ENCODE peak calls at places on chromosome 11, in seven cellular contexts. One of them, this sample, is unnamed.

GRCh38 chr11:128492461-128492860 is 94.9 kb downstream of the ETS1 start:
- DNase-seq in fibroblast of pulmonary artery: peak; percentile 81
- DNase-seq in left lung: no peak
- DNase-seq in transverse colon: no peak
- DNase-seq in fibroblast of villous mesenchyme: no peak
- DNase-seq in AG04449: no peak
- DNase-seq in cardiac muscle cell: no peak
- DNase-seq in this sample: peak; percentile 76

GRCh38 chr11:124876818-124877630 is 11.8 kb downstream of the ROBO3 start:
- DNase-seq in left lung: no peak
- DNase-seq in transverse colon: no peak
- DNase-seq in fibroblast of villous mesenchyme: no peak
- DNase-seq in AG04449: no peak
- DNase-seq in fibroblast of pulmonary artery: no peak
- DNase-seq in cardiac muscle cell: no peak
- DNase-seq in this sample: no peak

GRCh38 chr11:1479678-1480118 is 6.9 kb downstream of the MOB2 start:
- DNase-seq in fibroblast of pulmonary artery: no peak
- DNase-seq in AG04449: no peak
- DNase-seq in fibroblast of villous mesenchyme: no peak
- DNase-seq in transverse colon: no peak
- DNase-seq in cardiac muscle cell: no peak
- DNase-seq in left lung: peak; percentile 53
- DNase-seq in this sample: no peak

GRCh38 chr11:12088047-12088481 is 22.3 kb upstream of the MICAL2 start:
- DNase-seq in AG04449: peak; percentile 61
- DNase-seq in fibroblast of villous mesenchyme: peak; percentile 75
- DNase-seq in cardiac muscle cell: peak; percentile 73
- DNase-seq in transverse colon: peak; percentile 61
- DNase-seq in left lung: no peak
- DNase-seq in fibroblast of pulmonary artery: peak; percentile 68
- DNase-seq in this sample: peak; percentile 92

GRCh38 chr11:4531666-4532065 is 13.3 kb upstream of the OR52M1 start:
- DNase-seq in transverse colon: no peak
- DNase-seq in fibroblast of pulmonary artery: no peak
- DNase-seq in cardiac muscle cell: no peak
- DNase-seq in AG04449: no peak
- DNase-seq in left lung: no peak
- DNase-seq in fibroblast of villous mesenchyme: no peak
- DNase-seq in this sample: no peak

GRCh38 chr11:10938650-10939387 is 81.0 kb upstream of the ZBED5 start:
- DNase-seq in AG04449: no peak
- DNase-seq in transverse colon: no peak
- DNase-seq in cardiac muscle cell: no peak
- DNase-seq in left lung: peak; percentile 34
- DNase-seq in fibroblast of villous mesenchyme: no peak
- DNase-seq in fibroblast of pulmonary artery: no peak
- DNase-seq in this sample: no peak

GRCh38 chr11:46290598-46291309 is 13.3 kb downstream of the CREB3L1 start:
- DNase-seq in fibroblast of villous mesenchyme: peak; percentile 99
- DNase-seq in transverse colon: peak; percentile 76
- DNase-seq in cardiac muscle cell: peak; percentile 88
- DNase-seq in AG04449: peak; percentile 94
- DNase-seq in left lung: peak; percentile 84
- DNase-seq in fibroblast of pulmonary artery: peak; percentile 97
- DNase-seq in this sample: peak; percentile 99

GRCh38 chr11:63915961-63916836 is 765 bp downstream of the RCOR2 start:
- DNase-seq in AG04449: no peak
- DNase-seq in transverse colon: peak; percentile 61
- DNase-seq in fibroblast of villous mesenchyme: peak; percentile 34
- DNase-seq in fibroblast of pulmonary artery: peak; percentile 23
- DNase-seq in cardiac muscle cell: peak; percentile 78
- DNase-seq in left lung: no peak
- DNase-seq in this sample: peak; percentile 24

GRCh38 chr11:62688481-62688880 is 849 bp downstream of the LRRN4CL start:
- DNase-seq in fibroblast of pulmonary artery: no peak
- DNase-seq in cardiac muscle cell: no peak
- DNase-seq in fibroblast of villous mesenchyme: peak; percentile 18
- DNase-seq in AG04449: no peak
- DNase-seq in left lung: no peak
- DNase-seq in transverse colon: no peak
- DNase-seq in this sample: peak; percentile 29

GRCh38 chr11:115085461-115086220 is 407.3 kb downstream of the NXPE2 start:
- DNase-seq in transverse colon: no peak
- DNase-seq in left lung: no peak
- DNase-seq in fibroblast of villous mesenchyme: no peak
- DNase-seq in AG04449: no peak
- DNase-seq in fibroblast of pulmonary artery: no peak
- DNase-seq in cardiac muscle cell: no peak
- DNase-seq in this sample: no peak

GRCh38 chr11:2108675-2109481 is 30.3 kb downstream of the IGF2 start:
- DNase-seq in fibroblast of pulmonary artery: no peak
- DNase-seq in fibroblast of villous mesenchyme: no peak
- DNase-seq in cardiac muscle cell: no peak
- DNase-seq in left lung: peak; percentile 59
- DNase-seq in AG04449: no peak
- DNase-seq in transverse colon: no peak
- DNase-seq in this sample: no peak

GRCh38 chr11:1197886-1198765 is 24.7 kb upstream of the MUC5B start:
- DNase-seq in fibroblast of villous mesenchyme: no peak
- DNase-seq in AG04449: no peak
- DNase-seq in fibroblast of pulmonary artery: no peak
- DNase-seq in cardiac muscle cell: no peak
- DNase-seq in transverse colon: peak; percentile 6
- DNase-seq in left lung: peak; percentile 65
- DNase-seq in this sample: no peak

GRCh38 chr11:3823303-3823702 is 14.9 kb downstream of the PGAP2 start:
- DNase-seq in AG04449: peak; percentile 49
- DNase-seq in fibroblast of villous mesenchyme: peak; percentile 68
- DNase-seq in cardiac muscle cell: no peak
- DNase-seq in left lung: no peak
- DNase-seq in transverse colon: no peak
- DNase-seq in fibroblast of pulmonary artery: peak; percentile 75
- DNase-seq in this sample: peak; percentile 79

GRCh38 chr11:127804775-127805446 is 782.4 kb downstream of the ETS1 start:
- DNase-seq in AG04449: no peak
- DNase-seq in cardiac muscle cell: no peak
- DNase-seq in left lung: no peak
- DNase-seq in fibroblast of villous mesenchyme: no peak
- DNase-seq in fibroblast of pulmonary artery: no peak
- DNase-seq in transverse colon: no peak
- DNase-seq in this sample: no peak

GRCh38 chr11:64686466-64687175 is 36.4 kb downstream of the NRXN2 start:
- DNase-seq in fibroblast of pulmonary artery: no peak
- DNase-seq in AG04449: no peak
- DNase-seq in cardiac muscle cell: no peak
- DNase-seq in transverse colon: no peak
- DNase-seq in left lung: no peak
- DNase-seq in fibroblast of villous mesenchyme: no peak
- DNase-seq in this sample: no peak

GRCh38 chr11:62710001-62710345 is 2.5 kb downstream of the GNG3 start:
- DNase-seq in AG04449: no peak
- DNase-seq in fibroblast of villous mesenchyme: peak; percentile 72
- DNase-seq in left lung: no peak
- DNase-seq in cardiac muscle cell: no peak
- DNase-seq in fibroblast of pulmonary artery: peak; percentile 31
- DNase-seq in transverse colon: no peak
- DNase-seq in this sample: peak; percentile 50

GRCh38 chr11:30046211-30046945 is 29.5 kb upstream of the KCNA4 start:
- DNase-seq in fibroblast of pulmonary artery: no peak
- DNase-seq in transverse colon: no peak
- DNase-seq in left lung: no peak
- DNase-seq in AG04449: no peak
- DNase-seq in fibroblast of villous mesenchyme: no peak
- DNase-seq in cardiac muscle cell: no peak
- DNase-seq in this sample: no peak

GRCh38 chr11:14305649-14306048 is 53.3 kb downstream of the RRAS2 start:
- DNase-seq in fibroblast of villous mesenchyme: no peak
- DNase-seq in AG04449: no peak
- DNase-seq in fibroblast of pulmonary artery: no peak
- DNase-seq in transverse colon: no peak
- DNase-seq in left lung: no peak
- DNase-seq in cardiac muscle cell: no peak
- DNase-seq in this sample: no peak

GRCh38 chr11:3135491-3136440 is 29.3 kb downstream of the OSBPL5 start:
- DNase-seq in transverse colon: peak; percentile 7
- DNase-seq in cardiac muscle cell: no peak
- DNase-seq in AG04449: no peak
- DNase-seq in fibroblast of villous mesenchyme: no peak
- DNase-seq in fibroblast of pulmonary artery: no peak
- DNase-seq in left lung: peak; percentile 64
- DNase-seq in this sample: no peak

GRCh38 chr11:5007561-5007960 is 12.9 kb downstream of the OR51L1 start:
- DNase-seq in fibroblast of villous mesenchyme: no peak
- DNase-seq in left lung: no peak
- DNase-seq in AG04449: no peak
- DNase-seq in cardiac muscle cell: no peak
- DNase-seq in transverse colon: no peak
- DNase-seq in fibroblast of pulmonary artery: no peak
- DNase-seq in this sample: peak; percentile 0

GRCh38 chr11:18171377-18172000 is 1.1 kb upstream of the MRGPRX4 start:
- DNase-seq in cardiac muscle cell: peak; percentile 59
- DNase-seq in transverse colon: no peak
- DNase-seq in left lung: no peak
- DNase-seq in fibroblast of pulmonary artery: peak; percentile 26
- DNase-seq in AG04449: no peak
- DNase-seq in fibroblast of villous mesenchyme: peak; percentile 19
- DNase-seq in this sample: peak; percentile 33
- TF ChIP-seq CTCF in cardiac muscle cell: peak; percentile 65
- TF ChIP-seq CTCF in transverse colon: no peak
- TF ChIP-seq CTCF in left lung: peak; percentile 15
- TF ChIP-seq CTCF in fibroblast of pulmonary artery: peak; percentile 59
- TF ChIP-seq CTCF in AG04449: peak; percentile 61
- TF ChIP-seq CTCF in fibroblast of villous mesenchyme: peak; percentile 58
- TF ChIP-seq CTCF in this sample: peak; percentile 72

GRCh38 chr11:31799036-31799793 is 11.9 kb downstream of the PAX6 start:
- DNase-seq in cardiac muscle cell: no peak
- DNase-seq in left lung: peak; percentile 62
- DNase-seq in fibroblast of villous mesenchyme: no peak
- DNase-seq in AG04449: no peak
- DNase-seq in transverse colon: no peak
- DNase-seq in fibroblast of pulmonary artery: no peak
- DNase-seq in this sample: no peak
- H3K4me3 ChIP-seq in cardiac muscle cell: no peak overlapping the region
- H3K4me3 ChIP-seq in left lung: no peak overlapping the region
- H3K4me3 ChIP-seq in fibroblast of villous mesenchyme: no peak overlapping the region
- H3K4me3 ChIP-seq in AG04449: no peak overlapping the region
- H3K4me3 ChIP-seq in transverse colon: no peak overlapping the region
- H3K4me3 ChIP-seq in fibroblast of pulmonary artery: no peak overlapping the region
- H3K4me3 ChIP-seq in this sample: peak overlapping the region; percentile 26

DNA sequence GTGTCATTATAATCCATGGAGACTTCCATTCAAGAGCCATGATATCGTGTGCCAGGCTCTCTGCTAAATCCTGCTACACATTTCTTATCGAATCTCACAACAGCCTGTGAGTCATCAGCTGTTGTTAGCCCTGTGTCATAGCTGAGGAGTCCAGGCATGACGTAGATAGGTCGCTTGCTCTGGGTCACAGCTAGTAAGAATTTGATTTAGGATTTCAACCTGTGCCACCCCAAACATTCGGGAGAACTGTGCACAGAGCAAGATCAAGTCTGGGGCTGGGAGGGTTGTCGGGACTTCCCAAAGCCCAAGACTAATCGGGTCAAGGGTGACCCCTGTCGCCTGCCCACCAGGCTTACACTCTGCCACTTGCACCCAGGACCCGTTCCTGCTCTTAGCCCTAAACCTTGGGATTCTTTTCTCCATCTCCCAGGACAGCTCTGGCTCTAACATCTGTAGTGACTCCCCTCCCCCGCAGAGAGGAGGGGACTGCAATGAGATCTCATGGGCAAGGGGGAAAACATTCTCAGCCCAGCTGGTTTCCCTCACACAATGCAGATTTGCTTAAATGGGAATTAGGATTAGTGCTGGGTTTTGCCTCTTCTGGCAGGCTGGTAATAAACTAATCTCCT is 34.3 kb downstream of the TSPAN18 start:
- DNase-seq in fibroblast of pulmonary artery: peak; percentile 92
- DNase-seq in AG04449: no peak
- DNase-seq in fibroblast of villous mesenchyme: peak; percentile 94
- DNase-seq in transverse colon: no peak
- DNase-seq in cardiac muscle cell: peak; percentile 40
- DNase-seq in left lung: no peak
- DNase-seq in this sample: peak; percentile 79
- TF ChIP-seq CTCF in fibroblast of pulmonary artery: no peak
- TF ChIP-seq CTCF in AG04449: no peak
- TF ChIP-seq CTCF in fibroblast of villous mesenchyme: no peak
- TF ChIP-seq CTCF in transverse colon: no peak
- TF ChIP-seq CTCF in cardiac muscle cell: no peak
- TF ChIP-seq CTCF in left lung: no peak
- TF ChIP-seq CTCF in this sample: peak; percentile 27

GRCh38 chr11:68750988-68751325 is 363 bp downstream of the TESMIN start:
- DNase-seq in fibroblast of pulmonary artery: no peak
- DNase-seq in cardiac muscle cell: no peak
- DNase-seq in transverse colon: no peak
- DNase-seq in AG04449: no peak
- DNase-seq in left lung: no peak
- DNase-seq in fibroblast of villous mesenchyme: no peak
- DNase-seq in this sample: no peak

GRCh38 chr11:68748061-68748460 is 3.3 kb downstream of the TESMIN start:
- DNase-seq in left lung: no peak
- DNase-seq in cardiac muscle cell: no peak
- DNase-seq in fibroblast of villous mesenchyme: no peak
- DNase-seq in transverse colon: no peak
- DNase-seq in fibroblast of pulmonary artery: no peak
- DNase-seq in AG04449: no peak
- DNase-seq in this sample: no peak

GRCh38 chr11:68749061-68749491 is 2.2 kb downstream of the TESMIN start:
- DNase-seq in AG04449: no peak
- DNase-seq in transverse colon: no peak
- DNase-seq in fibroblast of pulmonary artery: no peak
- DNase-seq in fibroblast of villous mesenchyme: no peak
- DNase-seq in cardiac muscle cell: no peak
- DNase-seq in left lung: no peak
- DNase-seq in this sample: no peak

GRCh38 chr11:68750197-68750987 is 928 bp downstream of the TESMIN start:
- DNase-seq in fibroblast of villous mesenchyme: no peak
- DNase-seq in left lung: peak; percentile 88
- DNase-seq in transverse colon: peak; percentile 24
- DNase-seq in AG04449: no peak
- DNase-seq in cardiac muscle cell: no peak
- DNase-seq in fibroblast of pulmonary artery: no peak
- DNase-seq in this sample: no peak

DNA sequence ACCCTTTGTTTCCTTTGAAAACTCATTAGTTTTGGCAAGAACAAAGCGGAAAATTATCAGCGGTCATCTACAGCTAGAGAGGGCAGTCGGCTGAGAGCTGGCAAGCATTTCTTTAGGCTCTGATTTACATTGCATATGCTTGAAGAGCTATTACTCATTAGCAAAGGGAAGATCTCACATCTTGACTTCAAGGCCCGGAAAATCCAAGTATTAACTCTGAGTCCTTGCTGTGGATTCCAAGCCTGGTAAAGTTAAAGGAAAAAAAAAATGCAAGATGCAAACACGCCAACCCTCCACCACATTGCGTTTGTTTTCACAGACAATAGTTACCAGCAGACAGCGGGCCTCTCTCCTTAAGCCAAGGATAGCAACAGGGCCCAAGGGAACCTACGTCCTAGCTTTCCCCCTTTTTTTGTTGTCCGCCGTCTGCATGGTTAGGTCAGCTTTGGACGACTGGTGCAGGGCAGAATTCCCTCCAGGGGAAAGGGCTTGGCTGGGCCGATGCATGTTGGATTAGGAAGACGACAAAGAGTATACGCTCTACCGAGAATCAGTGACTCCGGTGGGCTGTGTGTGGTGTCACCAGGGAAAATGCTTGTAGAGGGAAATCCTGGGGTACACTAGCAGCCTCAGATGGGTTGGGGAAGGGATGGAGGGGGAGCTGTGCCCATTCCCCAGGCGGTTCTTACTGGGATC is 1.7 kb downstream of the TESMIN start:
- DNase-seq in fibroblast of pulmonary artery: peak; percentile 20
- DNase-seq in transverse colon: no peak
- DNase-seq in AG04449: no peak
- DNase-seq in fibroblast of villous mesenchyme: no peak
- DNase-seq in cardiac muscle cell: no peak
- DNase-seq in left lung: no peak
- DNase-seq in this sample: no peak
- H3K4me3 ChIP-seq in fibroblast of pulmonary artery: no peak overlapping the region
- H3K4me3 ChIP-seq in transverse colon: no peak overlapping the region
- H3K4me3 ChIP-seq in AG04449: no peak overlapping the region
- H3K4me3 ChIP-seq in fibroblast of villous mesenchyme: no peak overlapping the region
- H3K4me3 ChIP-seq in cardiac muscle cell: no peak overlapping the region
- H3K4me3 ChIP-seq in left lung: no peak overlapping the region
- H3K4me3 ChIP-seq in this sample: no peak overlapping the region

This sample was measured in AG10803.